ENCODE peak calls at places on chromosomes 1 and 21, in seven cellular contexts. H is Calu3; T is AML-193; P is transverse colon; Y is stimulated activated CD4-positive, alpha-beta T cell treated with anti-CD3 and anti-CD28 coated beads, Interleukin-1b, Interleukin-23, amount 100 ng/mL, for 48 hours; Z is HEK293T; C is GM10248. S is an unnamed sample.

GRCh38 chr1:192658255-192658654 is 22.3 kb downstream of the RGS13 start:
- DNase-seq in Y (no peak), C (no peak), T (no peak), P (no peak), H (no peak), Z (no peak), S (no peak)

GRCh38 chr1:19815801-19816736 is 986 bp upstream of the RNF186 start:
- DNase-seq in T (no peak), P (peak), Z (no peak), H (peak), Y (no peak), C (no peak), S (no peak)

GRCh38 chr1:34188418-34188817 is 11.7 kb downstream of the C1orf94 start:
- DNase-seq in Y (no peak), C (no peak), H (no peak), Z (no peak), T (no peak), P (no peak), S (no peak)

GRCh38 chr1:51898090-51898734 is 19.7 kb upstream of the NRDC start:
- DNase-seq in T (no peak), C (no peak), Y (no peak), Z (no peak), H (no peak), P (no peak), S (no peak)

GRCh38 chr1:67945733-67946374 is 104.6 kb downstream of the DIRAS3 start:
- DNase-seq in T (no peak), H (no peak), Y (no peak), P (no peak), Z (no peak), C (no peak), S (no peak)

GRCh38 chr1:66415326-66415725 is 118.6 kb upstream of the SGIP1 start:
- DNase-seq in Y (no peak), T (no peak), P (no peak), H (no peak), Z (no peak), C (no peak), S (no peak)

GRCh38 chr1:43858324-43858723 is 75.3 kb upstream of the ARTN start:
- DNase-seq in Y (no peak), H (peak), T (no peak), Z (no peak), P (no peak), C (no peak), S (no peak)

GRCh38 chr1:117142200-117142599 is 20.7 kb upstream of the TRIM45 start:
- DNase-seq in P (no peak), Z (no peak), T (no peak), C (no peak), H (no peak), Y (no peak), S (no peak)

GRCh38 chr21:30340714-30341573 is 3.5 kb upstream of the KRTAP27-1 start:
- DNase-seq in H (peak), Y (peak), Z (peak), C (peak), P (peak), T (peak), S (peak)

GRCh38 chr1:82388679-82389078 is 587.9 kb downstream of the ADGRL2 start:
- DNase-seq in P (no peak), Z (no peak), T (no peak), H (peak), C (no peak), Y (no peak), S (no peak)

GRCh38 chr1:103460496-103460895 is 65.0 kb upstream of the RNPC3 start:
- DNase-seq in Y (no peak), P (no peak), Z (no peak), H (no peak), C (no peak), T (no peak), S (no peak)

GRCh38 chr21:27674037-27674436 is 707.1 kb upstream of the ADAMTS5 start:
- DNase-seq in P (no peak), T (no peak), Y (no peak), C (no peak), Z (no peak), H (no peak), S (no peak)

GRCh38 chr1:63537940-63538339 is 14.6 kb downstream of the EFCAB7 start:
- DNase-seq in H (no peak), P (no peak), C (no peak), Y (no peak), Z (no peak), T (peak), S (no peak)

GRCh38 chr1:230509281-230509977 is 83.3 kb upstream of the PGBD5 start:
- DNase-seq in P (no peak), Y (no peak), Z (no peak), H (peak), T (no peak), C (no peak), S (no peak)

GRCh38 chr21:33578214-33578613 is 10.3 kb downstream of the DONSON start:
- DNase-seq in Y (no peak), Z (no peak), P (no peak), T (no peak), C (no peak), H (no peak), S (no peak)

GRCh38 chr1:32335951-32336867 is at the start of gene MARCKSL1:
- DNase-seq in T (peak), Y (peak), P (peak), C (peak), H (peak), Z (peak), S (peak)

GRCh38 chr1:34974626-34975025 is 10.5 kb downstream of the TMEM35B start:
- DNase-seq in Z (no peak), C (no peak), P (no peak), Y (no peak), H (no peak), T (no peak), S (no peak)

GRCh38 chr1:36223373-36223995 is 759 bp upstream of the THRAP3 start:
- DNase-seq in Z (peak), Y (peak), P (peak), C (peak), H (no peak), T (peak), S (peak)

GRCh38 chr1:29490204-29490934 is 254.0 kb downstream of the PTPRU start:
- DNase-seq in P (no peak), Y (no peak), C (no peak), Z (no peak), T (no peak), H (no peak), S (no peak)

GRCh38 chr1:109369167-109369746 is 28.5 kb downstream of the SORT1 start:
- DNase-seq in Z (no peak), P (no peak), H (no peak), T (peak), Y (no peak), C (no peak), S (no peak)

GRCh38 chr1:31689821-31690220 is 14.0 kb downstream of the COL16A1 start:
- DNase-seq in Y (no peak), Z (no peak), T (no peak), P (no peak), C (no peak), H (peak), S (no peak)

GRCh38 chr1:41919764-41920397 is 1.2 kb upstream of the HIVEP3 start:
- DNase-seq in Z (peak), P (peak), H (peak), C (peak), T (no peak), Y (peak), S (peak)

GRCh38 chr1:117735045-117735992 is 129.5 kb downstream of the TENT5C start:
- DNase-seq in Z (no peak), P (peak), H (peak), Y (peak), C (peak), T (peak), S (peak)

GRCh38 chr1:79220509-79220908 is 214.0 kb upstream of the ADGRL4 start:
- DNase-seq in H (no peak), Y (no peak), Z (no peak), T (no peak), P (no peak), C (no peak), S (no peak)

GRCh38 chr1:7036393-7036792 is 251.1 kb downstream of the CAMTA1 start:
- DNase-seq in Z (no peak), C (no peak), Y (no peak), T (no peak), P (no peak), H (no peak), S (no peak)

GRCh38 chr1:7468248-7468647 is 302.8 kb upstream of the VAMP3 start:
- DNase-seq in C (no peak), T (no peak), Z (no peak), H (no peak), P (no peak), Y (no peak), S (no peak)

GRCh38 chr1:215923129-215923824 is 356.2 kb downstream of the KCTD3 start:
- DNase-seq in P (no peak), H (no peak), Z (no peak), C (no peak), T (no peak), Y (no peak), S (no peak)